ENCODE peak calls at places on chromosomes 1 and 21, in nine cellular contexts. Y is upper lobe of left lung, J is HCT116, T is K562, X is suprapubic skin, P is SK-N-SH, K is stomach, R is Panc1, O is H1. V is an unnamed sample.

GRCh38 chr1:2025491-2025981 is 6.4 kb downstream of the GABRD start:
- DNase-seq in K (no peak), T (no peak), J (no peak), O (no peak), R (no peak), X (no peak), P (no peak), Y (peak; percentile 87), V (peak; percentile 77)

GRCh38 chr1:247054992-247055415 is 23.6 kb downstream of the ZNF670 start:
- DNase-seq in K (peak; percentile 41), J (no peak), R (no peak), P (no peak), Y (no peak), X (no peak), O (no peak), T (no peak), V (no peak)

GRCh38 chr1:41662656-41663437 is 178.4 kb upstream of the EDN2 start:
- DNase-seq in X (no peak), K (no peak), J (no peak), R (no peak), T (no peak), Y (peak; percentile 92), O (peak; percentile 62), P (peak; percentile 86), V (peak; percentile 79)

GRCh38 chr21:33357177-33357576 is 32.4 kb downstream of the IFNAR1 start:
- DNase-seq in T (no peak), K (no peak), Y (no peak), X (peak; percentile 43), J (no peak), R (no peak), O (no peak), P (no peak), V (no peak)

GRCh38 chr1:230857077-230857476 is 11.2 kb downstream of the C1orf198 start:
- DNase-seq in P (no peak), X (no peak), T (no peak), Y (no peak), K (no peak), R (no peak), J (no peak), O (no peak), V (no peak)

GRCh38 chr1:234433563-234434285 is 45.3 kb downstream of the TARBP1 start:
- DNase-seq in K (no peak), R (no peak), J (no peak), T (peak; percentile 50), P (no peak), Y (no peak), X (no peak), O (no peak), V (no peak)

GRCh38 chr1:116298746-116299145 is 74.3 kb upstream of the ATP1A1 start:
- DNase-seq in X (no peak), P (no peak), T (no peak), K (no peak), R (no peak), J (no peak), O (no peak), Y (no peak), V (no peak)

GRCh38 chr1:58456470-58456869 is 90.1 kb downstream of the OMA1 start:
- DNase-seq in T (no peak), O (no peak), P (no peak), Y (no peak), R (no peak), J (no peak), X (no peak), K (no peak), V (no peak)

GRCh38 chr1:56797079-56797685 is 22.0 kb downstream of the FYB2 start:
- DNase-seq in J (no peak), R (no peak), T (no peak), O (no peak), P (no peak), K (no peak), Y (no peak), X (no peak), V (no peak)

GRCh38 chr1:212683357-212683722 is 16.3 kb downstream of the BATF3 start:
- DNase-seq in R (no peak), K (no peak), X (no peak), T (no peak), O (no peak), Y (no peak), P (no peak), J (no peak), V (no peak)

GRCh38 chr1:59146056-59146455 is 150.8 kb upstream of the FGGY start:
- DNase-seq in T (no peak), R (no peak), X (no peak), O (no peak), Y (no peak), P (no peak), J (no peak), K (no peak), V (no peak)

GRCh38 chr1:226738421-226738994 is 574 bp downstream of the ITPKB start:
- DNase-seq in R (no peak), X (no peak), T (no peak), Y (peak; percentile 90), P (peak; percentile 67), K (peak; percentile 37), J (no peak), O (peak; percentile 69), V (no peak)

GRCh38 chr1:173101589-173101988 is 50.8 kb upstream of the TNFSF18 start:
- DNase-seq in P (no peak), J (no peak), K (no peak), T (no peak), O (no peak), Y (no peak), R (no peak), X (no peak), V (no peak)

GRCh38 chr21:42437786-42438185 is 34.1 kb downstream of the UBASH3A start:
- DNase-seq in O (no peak), P (peak; percentile 27), R (no peak), X (no peak), T (no peak), J (no peak), K (no peak), Y (no peak), V (no peak)

GRCh38 chr1:38179423-38179822 is 132.8 kb upstream of the POU3F1 start:
- DNase-seq in O (no peak), Y (no peak), P (no peak), K (no peak), R (no peak), J (no peak), X (no peak), T (no peak), V (no peak)

GRCh38 chr1:23838401-23838866 is 13.2 kb upstream of the HMGCL start:
- DNase-seq in X (peak; percentile 88), R (no peak), K (peak; percentile 78), Y (peak; percentile 94), J (peak; percentile 8), O (peak; percentile 78), P (peak; percentile 88), T (peak; percentile 85), V (peak; percentile 79)

GRCh38 chr1:39925727-39926342 is 24.1 kb upstream of the MYCL start:
- DNase-seq in O (no peak), P (no peak), X (no peak), R (no peak), Y (no peak), J (no peak), K (no peak), T (no peak), V (no peak)

GRCh38 chr1:21652937-21653743 is 16.0 kb downstream of the RAP1GAP start:
- DNase-seq in P (no peak), K (no peak), R (no peak), J (no peak), T (no peak), X (no peak), O (no peak), Y (no peak), V (no peak)
- TF ChIP-seq POLR2AphosphoS5 in P (no peak), K (no peak), R (no peak), J (no peak), T (no peak), X (no peak), O (no peak), Y (no peak), V (no peak)

GRCh38 chr1:20183876-20184275 is 2.0 kb upstream of the UBXN10 start:
- DNase-seq in J (no peak), Y (no peak), P (peak; percentile 43), O (no peak), X (no peak), T (no peak), K (no peak), R (no peak), V (peak; percentile 93)
- TF ChIP-seq POLR2AphosphoS5 in J (no peak), Y (no peak), P (no peak), O (no peak), X (no peak), T (no peak), K (peak; percentile 61), R (no peak), V (peak; percentile 94)

GRCh38 chr1:46718727-46719622 is at the start of gene EFCAB14:
- DNase-seq in X (peak; percentile 97), T (peak; percentile 100), J (peak; percentile 92), R (peak; percentile 75), Y (peak; percentile 100), P (peak; percentile 98), K (peak; percentile 99), O (peak; percentile 100), V (peak; percentile 97)
- TF ChIP-seq POLR2AphosphoS5 in X (no peak), T (peak; percentile 69), J (peak; percentile 83), R (peak; percentile 63), Y (peak; percentile 89), P (peak; percentile 17), K (peak; percentile 93), O (no peak), V (peak; percentile 76)

GRCh38 chr1:6485140-6485936 is 6.1 kb downstream of the PLEKHG5 start:
- DNase-seq in T (peak; percentile 45), Y (peak; percentile 86), R (no peak), X (no peak), J (no peak), P (peak; percentile 85), K (no peak), O (peak; percentile 70), V (no peak)

GRCh38 chr1:6485937-6486250 is 5.6 kb downstream of the PLEKHG5 start:
- DNase-seq in P (no peak), O (no peak), X (no peak), T (peak; percentile 48), K (no peak), R (no peak), Y (no peak), J (no peak), V (no peak)

GRCh38 chr1:6487804-6488484 is 3.5 kb downstream of the PLEKHG5 start:
- DNase-seq in R (no peak), J (no peak), T (no peak), Y (no peak), P (no peak), X (no peak), O (no peak), K (no peak), V (no peak)

GRCh38 chr1:6484826-6485139 is 6.7 kb downstream of the PLEKHG5 start:
- DNase-seq in O (no peak), X (no peak), Y (no peak), J (no peak), R (no peak), T (no peak), P (no peak), K (no peak), V (no peak)

DNA sequence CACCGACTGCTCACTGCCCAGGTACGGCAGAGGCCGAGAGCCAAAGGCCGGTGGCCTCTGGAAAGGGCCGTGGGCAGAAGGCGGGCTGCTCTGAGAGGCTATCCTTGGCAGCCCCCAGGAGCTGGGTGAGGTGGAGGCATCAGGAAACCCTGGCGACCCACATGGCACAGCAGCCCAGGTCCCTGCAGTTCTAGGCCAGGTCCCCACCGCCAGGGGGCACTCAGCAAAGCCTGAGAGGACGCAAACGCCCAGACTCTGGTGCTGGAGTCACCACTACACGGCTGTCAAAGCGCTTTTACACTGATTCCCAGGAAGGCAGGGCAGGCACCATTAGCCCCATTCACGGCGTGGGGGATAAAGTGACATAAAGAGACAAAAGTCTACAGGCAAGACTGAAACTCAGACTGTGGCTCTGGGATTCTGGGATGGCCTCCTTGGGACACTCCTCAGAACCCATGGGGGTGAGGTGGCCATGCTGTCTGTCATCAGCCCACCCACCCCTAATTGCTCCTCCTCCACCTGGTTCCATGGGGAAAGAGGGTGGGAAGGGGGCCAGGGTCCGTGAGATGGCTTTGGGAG is 4.9 kb downstream of the PLEKHG5 start:
- DNase-seq in Y (peak; percentile 87), P (peak; percentile 94), K (peak; percentile 90), R (no peak), J (peak; percentile 52), T (peak; percentile 86), X (peak; percentile 90), O (peak; percentile 97), V (peak; percentile 85)
- TF ChIP-seq POLR2AphosphoS5 in Y (no peak), P (no peak), K (no peak), R (no peak), J (no peak), T (no peak), X (no peak), O (no peak), V (no peak)